ENCODE peak calls at places on chromosomes 4 and X, in eight cellular contexts. Q is endothelial cell; D is activated CD8-positive, alpha-beta T cell treated with anti-CD3 and anti-CD28 coated beads for 36 hours; P is OCI-LY7; L is B cell; H is tibial nerve; S is sigmoid colon; A is AG04449. O is an unnamed sample.

GRCh38 chr4:65089666-65090065 is 580.6 kb downstream of the EPHA5 start:
- DNase-seq in S (no peak), A (no peak), H (no peak), Q (no peak), P (no peak), L (no peak), D (no peak), O (no peak)

GRCh38 chrX:107135076-107135964 is 16.7 kb upstream of the RBM41 start:
- DNase-seq in D (peak; percentile 48), H (no peak), Q (no peak), P (no peak), L (no peak), A (no peak), S (no peak), O (no peak)

GRCh38 chr4:126628933-126629332 is 1003.8 kb upstream of the INTU start:
- DNase-seq in L (no peak), D (no peak), A (no peak), P (no peak), H (no peak), S (no peak), Q (no peak), O (no peak)

GRCh38 chrX:57155171-57155570 is 18.0 kb upstream of the SPIN2A start:
- DNase-seq in L (no peak), D (no peak), H (no peak), A (no peak), S (no peak), Q (no peak), P (no peak), O (no peak)

GRCh38 chr4:123232439-123232838 is 164.2 kb upstream of the SPRY1 start:
- DNase-seq in P (no peak), D (no peak), Q (no peak), A (peak; percentile 23), H (no peak), S (no peak), L (no peak), O (no peak)

GRCh38 chrX:134181261-134181660 is 55.7 kb upstream of the CCDC160 start:
- DNase-seq in D (no peak), Q (no peak), P (no peak), L (no peak), A (no peak), S (no peak), H (no peak), O (no peak)

GRCh38 chrX:149909324-149910177 is 19.8 kb upstream of the HSFX4 start:
- DNase-seq in A (no peak), L (no peak), Q (no peak), P (no peak), S (no peak), H (no peak), D (peak; percentile 39), O (no peak)

GRCh38 chrX:101668143-101668542 is 8.5 kb upstream of the ARMCX2 start:
- DNase-seq in L (no peak), D (no peak), A (no peak), Q (no peak), S (no peak), H (no peak), P (no peak), O (no peak)

GRCh38 chr4:22897520-22898108 is 204.9 kb downstream of the GBA3 start:
- DNase-seq in L (no peak), D (peak; percentile 3), S (no peak), P (peak; percentile 27), A (no peak), Q (peak; percentile 55), H (no peak), O (peak; percentile 30)

GRCh38 chr4:37279894-37280592 is 35.5 kb downstream of the NWD2 start:
- DNase-seq in S (no peak), P (no peak), A (no peak), L (no peak), Q (no peak), D (no peak), H (no peak), O (no peak)

GRCh38 chr4:46323891-46324290 is 66.0 kb downstream of the GABRA2 start:
- DNase-seq in L (no peak), S (no peak), A (no peak), Q (no peak), H (no peak), D (no peak), P (no peak), O (no peak)

DNA sequence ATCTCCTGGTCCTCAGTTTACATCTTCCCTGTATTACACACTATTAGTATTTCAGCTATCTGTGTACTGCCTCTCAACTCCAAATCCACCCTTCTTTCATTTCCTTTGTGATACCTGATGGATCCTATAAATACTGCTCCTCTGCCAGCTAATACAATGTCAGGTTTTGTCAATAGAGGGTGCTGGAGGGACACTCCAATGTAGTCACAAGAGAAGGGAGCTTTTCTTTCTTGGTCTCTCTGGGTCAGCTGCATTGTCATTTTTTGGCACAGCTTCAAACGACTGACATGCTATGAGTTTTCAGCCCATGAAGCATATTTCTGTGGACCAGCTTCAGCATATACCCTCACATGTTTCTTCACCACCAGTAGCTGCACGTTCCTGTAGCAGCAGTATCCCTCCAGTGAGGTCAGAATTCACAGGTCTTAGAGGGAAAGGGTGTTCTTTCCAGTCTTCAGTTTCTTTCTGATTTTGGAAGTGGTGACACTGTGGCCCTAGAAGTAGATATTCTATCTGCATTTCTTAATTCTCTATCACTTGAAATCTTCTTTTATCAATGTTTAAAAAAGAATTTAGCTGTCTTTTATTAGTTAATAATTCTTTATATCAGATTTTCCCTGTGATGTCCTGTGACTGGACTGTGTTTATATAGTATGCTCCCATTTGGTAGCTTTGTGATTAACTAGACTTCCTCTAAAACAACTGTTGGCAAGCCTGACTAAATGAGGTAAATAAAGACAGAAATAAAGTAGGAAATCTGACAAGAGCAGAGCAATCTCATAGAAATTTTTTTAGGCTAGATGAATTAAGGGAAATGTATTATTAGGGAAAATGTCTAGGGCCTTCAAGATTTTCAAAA is 60.6 kb downstream of the GABRA2 start:
- DNase-seq in A (no peak), L (no peak), D (peak; percentile 1), Q (peak; percentile 18), P (peak; percentile 13), H (peak; percentile 12), S (no peak), O (peak; percentile 1)
- TF ChIP-seq CTCF in A (no peak), L (no peak), D (no peak), Q (no peak), P (peak; percentile 60), H (no peak), S (no peak), O (peak; percentile 37)

GRCh38 chrX:45007598-45007997 is 134.6 kb downstream of the KDM6A start:
- DNase-seq in H (no peak), A (no peak), P (peak; percentile 1), Q (no peak), D (no peak), S (no peak), L (peak; percentile 39), O (peak; percentile 50)

GRCh38 chrX:44997888-44998287 is 124.9 kb downstream of the KDM6A start:
- DNase-seq in A (no peak), D (no peak), H (no peak), S (no peak), L (no peak), Q (no peak), P (no peak), O (peak; percentile 47)

GRCh38 chrX:45001038-45001437 is 128.1 kb downstream of the KDM6A start:
- DNase-seq in A (no peak), D (no peak), P (no peak), Q (no peak), H (no peak), L (no peak), S (no peak), O (no peak)

GRCh38 chrX:45006002-45006800 is 133.2 kb downstream of the KDM6A start:
- DNase-seq in H (no peak), P (no peak), D (peak; percentile 8), Q (no peak), A (no peak), L (no peak), S (no peak), O (no peak)

DNA sequence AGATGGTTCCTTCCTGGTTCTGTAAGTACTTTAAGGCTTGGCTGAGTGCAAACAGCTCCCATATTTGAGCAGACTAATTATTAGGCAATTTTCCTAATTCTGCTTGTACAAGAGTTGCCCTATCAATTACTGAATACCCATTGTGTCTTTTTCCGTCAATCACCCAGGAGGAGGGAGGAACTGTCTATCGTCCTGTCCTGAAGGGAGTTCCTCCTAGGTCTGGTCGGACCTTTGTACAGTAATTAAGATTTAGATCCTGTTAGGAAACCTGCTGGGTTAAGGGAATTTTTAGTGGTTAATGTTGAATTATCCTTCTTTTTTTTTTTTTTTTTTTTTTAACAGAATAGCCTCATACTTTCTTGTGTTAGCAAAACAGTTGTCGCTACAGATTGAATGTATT is 130.1 kb downstream of the KDM6A start:
- DNase-seq in D (no peak), L (no peak), P (no peak), Q (no peak), S (no peak), H (no peak), A (no peak), O (no peak)
- TF ChIP-seq CTCF in D (no peak), L (no peak), P (no peak), Q (no peak), S (no peak), H (no peak), A (no peak), O (no peak)

DNA sequence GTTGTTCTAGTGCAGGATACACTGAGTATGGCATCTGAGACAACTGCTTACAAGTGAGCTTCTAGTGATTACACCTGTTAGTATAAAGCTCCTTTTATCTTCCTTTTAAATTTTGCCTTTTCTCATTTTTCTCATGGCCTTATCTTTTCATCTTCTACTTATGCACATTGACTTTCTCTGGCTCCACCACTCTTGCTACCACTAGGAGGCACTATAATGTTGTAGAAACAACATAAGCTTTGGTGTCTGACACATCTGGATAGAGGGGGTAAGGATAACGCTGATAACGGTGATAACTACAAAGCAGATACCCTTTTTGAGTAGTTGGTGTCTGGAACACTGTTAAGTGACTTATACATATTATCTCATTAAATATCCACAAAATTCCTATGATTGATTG is 187.4 kb upstream of the TEX13C start:
- DNase-seq in S (no peak), L (no peak), H (no peak), D (peak; percentile 1), A (no peak), P (peak; percentile 28), Q (no peak), O (no peak)
- TF ChIP-seq CTCF in S (no peak), L (no peak), H (no peak), D (peak; percentile 34), A (no peak), P (peak; percentile 76), Q (peak; percentile 51), O (peak; percentile 38)

DNA sequence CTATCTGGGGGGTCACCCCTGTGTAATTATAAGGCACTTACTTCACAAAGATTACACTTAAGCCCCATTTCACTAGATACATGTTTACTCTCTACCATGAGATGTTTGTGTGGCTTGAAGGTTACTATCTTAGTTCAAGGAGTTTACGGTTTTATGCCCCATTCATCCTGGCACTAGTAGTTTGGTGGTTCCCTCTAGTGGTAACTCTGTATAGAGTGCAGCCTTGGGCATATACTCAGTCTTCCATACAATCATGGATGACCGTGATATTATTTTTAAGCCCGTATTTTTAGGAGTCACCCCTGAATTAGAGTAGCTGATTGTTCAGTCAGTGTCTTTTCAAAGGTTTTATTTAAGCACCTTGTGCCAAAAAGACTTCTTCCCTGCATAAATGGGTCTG is 109.9 kb upstream of the FAM47C start:
- DNase-seq in D (no peak), L (no peak), Q (no peak), S (no peak), A (no peak), P (peak; percentile 7), H (no peak), O (no peak)
- TF ChIP-seq CTCF in D (no peak), L (no peak), Q (peak; percentile 39), S (no peak), A (no peak), P (peak; percentile 68), H (no peak), O (peak; percentile 35)

O was measured in GM13976.